ENCODE peak calls at places on chromosomes 16 and 17, in nine cellular contexts. Z is T-helper 1 cell; X is ascending aorta; G is B cell; J is stimulated activated CD8-positive, alpha-beta memory T cell treated with anti-CD3 and anti-CD28 coated beads, Interleukin-15, amount 100 ng/mL, for 48 hours; U is Caki2; R is NB4; P is naive thymus-derived CD8-positive, alpha-beta T cell; Q is Karpas-422. E is an unnamed sample.

GRCh38 chr17:17849147-17849820 is 12.5 kb upstream of the SREBF1 start:
- DNase-seq in J (peak), X (peak), R (peak), U (no peak), Z (peak), Q (peak), G (no peak), P (peak), E (no peak)

GRCh38 chr17:1177099-1177996 is 2.4 kb downstream of the ABR start:
- DNase-seq in Q (no peak), P (no peak), R (no peak), U (no peak), X (no peak), Z (no peak), G (no peak), J (no peak), E (no peak)

GRCh38 chr17:82215095-82215971 is 2.7 kb upstream of the CCDC57 start:
- DNase-seq in Q (no peak), G (no peak), Z (no peak), J (no peak), P (no peak), R (peak), U (peak), X (no peak), E (no peak)

GRCh38 chr16:66188786-66189725 is 177.4 kb upstream of the CDH5 start:
- DNase-seq in Z (no peak), J (no peak), X (no peak), G (no peak), Q (peak), R (no peak), U (no peak), P (no peak), E (no peak)

GRCh38 chr17:40358323-40359038 is 6.1 kb downstream of the GJD3 start:
- DNase-seq in X (peak), Z (peak), J (peak), Q (peak), G (peak), R (peak), U (peak), P (peak), E (no peak)

GRCh38 chr16:81765111-81765919 is 13.8 kb upstream of the PLCG2 start:
- DNase-seq in U (no peak), R (no peak), Z (no peak), G (no peak), J (no peak), Q (no peak), P (no peak), X (no peak), E (no peak)

GRCh38 chr16:79484237-79484636 is 116.3 kb downstream of the MAF start:
- DNase-seq in J (no peak), R (no peak), X (no peak), U (peak), G (no peak), P (no peak), Q (no peak), Z (no peak), E (no peak)

GRCh38 chr17:40371261-40371929 is 6.9 kb upstream of the GJD3 start:
- DNase-seq in P (no peak), Q (peak), R (peak), Z (no peak), X (no peak), U (no peak), G (no peak), J (no peak), E (no peak)

GRCh38 chr16:85843471-85844168 is 44.1 kb downstream of the COX4I1 start:
- DNase-seq in U (no peak), Z (no peak), G (no peak), J (no peak), X (no peak), Q (no peak), P (no peak), R (no peak), E (no peak)

GRCh38 chr16:84836234-84836647 is 16.5 kb downstream of the CRISPLD2 start:
- DNase-seq in G (no peak), J (no peak), Z (no peak), X (peak), Q (no peak), P (no peak), R (no peak), U (peak), E (peak)

GRCh38 chr16:2205967-2206313 is 686 bp downstream of the MLST8 start:
- DNase-seq in G (no peak), Z (no peak), P (no peak), X (no peak), R (no peak), U (no peak), Q (no peak), J (no peak), E (no peak)

GRCh38 chr17:28282596-28282995 is 36.4 kb upstream of the TMEM97 start:
- DNase-seq in R (no peak), J (no peak), X (no peak), G (no peak), Q (no peak), U (peak), Z (no peak), P (no peak), E (no peak)

GRCh38 chr17:7782237-7782636 is 51.8 kb upstream of the KDM6B start:
- DNase-seq in Q (peak), G (no peak), X (no peak), J (no peak), U (no peak), P (no peak), Z (no peak), R (no peak), E (no peak)

GRCh38 chr16:19153876-19154275 is 14.2 kb upstream of the SYT17 start:
- DNase-seq in G (no peak), Z (no peak), R (peak), U (no peak), P (no peak), Q (peak), X (no peak), J (no peak), E (no peak)

GRCh38 chr16:87203060-87203656 is 114.0 kb downstream of the C16orf95 start:
- DNase-seq in U (peak), G (peak), R (peak), Z (peak), Q (peak), X (peak), P (peak), J (peak), E (peak)

GRCh38 chr16:21167929-21168602 is 9.6 kb downstream of the LDAF1 start:
- DNase-seq in X (no peak), Q (no peak), P (no peak), G (no peak), U (peak), Z (no peak), J (no peak), R (peak), E (no peak)

GRCh38 chr17:11031787-11032186 is 193.9 kb upstream of the PIRT start:
- DNase-seq in P (no peak), Q (peak), U (no peak), G (no peak), X (no peak), J (no peak), Z (no peak), R (peak), E (peak)

GRCh38 chr17:35775039-35775438 is 14.4 kb downstream of the C17orf50 start:
- DNase-seq in U (no peak), G (no peak), P (no peak), Q (no peak), J (no peak), Z (no peak), X (no peak), R (no peak), E (no peak)

GRCh38 chr16:28321700-28322411 is 29.5 kb downstream of the SBK1 start:
- DNase-seq in J (no peak), R (peak), U (peak), G (no peak), Q (peak), X (no peak), P (peak), Z (no peak), E (peak)

GRCh38 chr16:5206331-5206990 is 108.9 kb upstream of the EEF2KMT start:
- DNase-seq in X (no peak), J (no peak), Z (no peak), P (no peak), G (no peak), R (no peak), U (no peak), Q (no peak), E (no peak)

GRCh38 chr16:29314292-29314934 is 92.1 kb downstream of the NPIPB11 start:
- DNase-seq in U (no peak), Q (no peak), X (no peak), Z (no peak), J (no peak), G (peak), R (no peak), P (no peak), E (no peak)

GRCh38 chr16:27444015-27444414 is 42.0 kb downstream of the IL21R start:
- DNase-seq in U (peak), G (no peak), Z (no peak), R (no peak), J (no peak), X (no peak), P (no peak), Q (no peak), E (no peak)

GRCh38 chr16:78742501-78743283 is 643.2 kb downstream of the WWOX start:
- DNase-seq in Q (no peak), J (peak), U (peak), P (peak), X (peak), G (peak), Z (peak), R (peak), E (no peak)

GRCh38 chr16:57998484-57998883 is 2.0 kb downstream of the ZNF319 start:
- DNase-seq in G (no peak), R (peak), P (peak), Q (no peak), U (no peak), J (peak), X (no peak), Z (peak), E (no peak)

GRCh38 chr17:49779730-49780220 is 8.7 kb upstream of the KAT7 start:
- DNase-seq in R (peak), J (no peak), X (peak), Z (peak), Q (peak), G (peak), P (no peak), U (peak), E (no peak)

GRCh38 chr17:63685578-63685977 is 14.3 kb downstream of the LIMD2 start:
- DNase-seq in X (no peak), G (no peak), Z (no peak), R (no peak), P (no peak), Q (no peak), J (no peak), U (no peak), E (no peak)